ENCODE peak calls at places on chromosome 11, in six cellular contexts. U is thoracic aorta, Y is endodermal cell, R is tibial nerve, Z is neural progenitor cell, B is OCI-LY7. M is an unnamed sample.
A peak's percentile ranks its signal among the peaks of the same experiment; 100 is the strongest.

GRCh38 chr11:62169935-62170334 is 20.1 kb upstream of the SCGB1D1 start:
- DNase-seq in R (no peak), U (no peak), Z (no peak), B (no peak), Y (no peak), M (no peak)

GRCh38 chr11:69513196-69513595 is 31.7 kb downstream of the LINC01488 start:
- DNase-seq in Z (no peak), U (no peak), Y (no peak), B (no peak), R (no peak), M (no peak)

GRCh38 chr11:10444725-10445286 is 10.3 kb upstream of the AMPD3 start:
- DNase-seq in Z (no peak), B (peak; percentile 14), U (no peak), Y (no peak), R (no peak), M (no peak)

GRCh38 chr11:116193321-116194114 is 579.3 kb downstream of the BUD13 start:
- DNase-seq in U (no peak), B (no peak), Z (peak; percentile 79), R (no peak), Y (peak; percentile 87), M (peak; percentile 9)

GRCh38 chr11:46350695-46351094 is 3.4 kb downstream of the DGKZ start:
- DNase-seq in Y (no peak), B (no peak), R (no peak), U (no peak), Z (no peak), M (no peak)

GRCh38 chr11:2738551-2739431 is 39.0 kb upstream of the KCNQ1OT1 start:
- DNase-seq in U (no peak), Y (no peak), B (no peak), Z (no peak), R (no peak), M (no peak)

GRCh38 chr11:77589521-77590193 is at the start of gene AQP11:
- DNase-seq in U (peak; percentile 41), B (no peak), R (peak; percentile 64), Z (peak; percentile 96), Y (peak; percentile 96), M (peak; percentile 79)

GRCh38 chr11:2899080-2899783 is 13.7 kb upstream of the CDKN1C start:
- DNase-seq in U (no peak), B (no peak), R (no peak), Y (no peak), Z (no peak), M (no peak)

GRCh38 chr11:1203505-1204271 is 19.2 kb upstream of the MUC5B start:
- DNase-seq in Y (peak; percentile 22), B (no peak), R (no peak), U (no peak), Z (no peak), M (no peak)

GRCh38 chr11:7688238-7688826 is 15.0 kb upstream of the CYB5R2 start:
- DNase-seq in U (no peak), B (peak; percentile 60), R (no peak), Z (peak; percentile 21), Y (no peak), M (no peak)

GRCh38 chr11:2691355-2691761 is 8.4 kb downstream of the KCNQ1OT1 start:
- DNase-seq in R (no peak), B (no peak), U (no peak), Y (no peak), Z (no peak), M (no peak)

GRCh38 chr11:77126861-77127673 is 979 bp upstream of the MYO7A start:
- DNase-seq in B (peak; percentile 30), U (no peak), R (peak; percentile 39), Y (peak; percentile 88), Z (peak; percentile 76), M (peak; percentile 36)

GRCh38 chr11:111541209-111542061 is 915 bp downstream of the LAYN start:
- DNase-seq in Z (peak; percentile 52), R (no peak), B (no peak), Y (peak; percentile 80), U (peak; percentile 21), M (no peak)

GRCh38 chr11:84419576-84419975 is 1133.4 kb upstream of the CCDC90B start:
- DNase-seq in B (no peak), Z (peak; percentile 84), R (no peak), Y (no peak), U (no peak), M (no peak)

GRCh38 chr11:122375687-122376399 is 259.8 kb upstream of the BLID start:
- DNase-seq in R (no peak), U (no peak), B (no peak), Y (no peak), Z (no peak), M (peak; percentile 20)

GRCh38 chr11:103202048-103202651 is 92.9 kb downstream of the DYNC2H1 start:
- DNase-seq in B (peak; percentile 23), U (no peak), R (no peak), Z (peak; percentile 29), Y (no peak), M (peak; percentile 51)

GRCh38 chr11:128776088-128776433 is 82.2 kb downstream of the FLI1 start:
- DNase-seq in B (no peak), Y (no peak), R (no peak), U (no peak), Z (no peak), M (no peak)

GRCh38 chr11:61071880-61072279 is 30.4 kb upstream of the CD5 start:
- DNase-seq in Z (peak; percentile 27), U (no peak), Y (peak; percentile 29), R (no peak), B (no peak), M (no peak)

GRCh38 chr11:8631395-8632110 is 37.5 kb upstream of the STK33 start:
- DNase-seq in Z (no peak), U (no peak), B (no peak), R (peak; percentile 57), Y (no peak), M (peak; percentile 71)

GRCh38 chr11:2539761-2540520 is 95.1 kb downstream of the KCNQ1 start:
- DNase-seq in Y (peak; percentile 36), B (no peak), R (no peak), Z (peak; percentile 39), U (no peak), M (peak; percentile 98)

GRCh38 chr11:130423541-130424155 is 4.8 kb downstream of the ADAMTS8 start:
- DNase-seq in U (no peak), B (no peak), Z (peak; percentile 52), Y (no peak), R (no peak), M (no peak)

GRCh38 chr11:82858556-82859091 is 41.6 kb downstream of the PRCP start:
- DNase-seq in Z (no peak), B (no peak), Y (no peak), U (no peak), R (no peak), M (no peak)

GRCh38 chr11:65392186-65392829 is 5.9 kb downstream of the FRMD8 start:
- DNase-seq in R (no peak), U (no peak), Z (no peak), B (no peak), Y (no peak), M (no peak)
- H3K27ac ChIP-seq in R (peak overlapping the region; percentile 61), U (no peak overlapping the region), Z (no peak overlapping the region), B (no peak overlapping the region), Y (no peak overlapping the region), M (no peak overlapping the region)

GRCh38 chr11:112932593-112932992 is 28.6 kb upstream of the NCAM1 start:
- DNase-seq in R (no peak), B (no peak), U (no peak), Z (peak; percentile 11), Y (no peak), M (no peak)
- H3K4me3 ChIP-seq in R (no peak overlapping the region), B (no peak overlapping the region), U (no peak overlapping the region), Z (no peak overlapping the region), Y (no peak overlapping the region), M (no peak overlapping the region)

DNA sequence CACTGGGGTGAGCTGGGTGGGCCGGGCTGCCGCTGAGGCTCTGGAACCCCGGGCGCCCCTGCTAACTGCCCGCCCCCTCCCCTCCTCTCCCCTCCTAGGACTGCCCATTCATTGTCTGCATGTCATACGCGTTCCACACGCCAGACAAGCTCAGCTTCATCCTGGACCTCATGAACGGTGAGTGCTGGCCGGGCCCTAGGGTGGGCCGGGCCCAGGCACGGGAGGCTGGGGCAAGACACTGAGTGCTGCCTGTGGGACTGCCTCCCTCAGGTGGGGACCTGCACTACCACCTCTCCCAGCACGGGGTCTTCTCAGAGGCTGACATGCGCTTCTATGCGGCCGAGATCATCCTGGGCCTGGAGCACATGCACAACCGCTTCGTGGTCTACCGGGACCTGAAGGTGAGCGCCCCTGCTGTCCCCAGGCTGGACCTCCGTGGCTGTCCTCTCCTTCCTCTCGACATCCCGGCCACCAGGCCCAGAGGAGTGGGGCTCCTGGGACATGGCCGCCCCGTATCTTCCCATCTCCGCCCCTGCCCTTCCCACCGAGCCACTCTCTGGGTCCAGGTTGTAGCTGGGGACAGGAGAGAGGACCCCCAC is 7.5 kb upstream of the ANKRD13D start:
- DNase-seq in Z (no peak), U (no peak), Y (no peak), R (no peak), B (no peak), M (no peak)
- H3K4me1 ChIP-seq in Z (peaks cover 12% of the 10 kb centered on the region), U (peaks cover 16% of the 10 kb centered on the region), Y (no peaks in the 10 kb centered on the region), R (peaks cover 32% of the 10 kb centered on the region), B (peaks cover 34% of the 10 kb centered on the region), M (peaks cover 31% of the 10 kb centered on the region)

GRCh38 chr11:86365566-86365965 is 9.1 kb upstream of the CCDC81 start:
- DNase-seq in U (no peak), Y (no peak), B (no peak), R (no peak), Z (no peak), M (no peak)

GRCh38 chr11:86372586-86372985 is 2.1 kb upstream of the CCDC81 start:
- DNase-seq in R (no peak), U (no peak), Y (no peak), Z (no peak), B (no peak), M (no peak)

GRCh38 chr11:86370171-86370570 is 4.5 kb upstream of the CCDC81 start:
- DNase-seq in Z (no peak), U (no peak), Y (no peak), B (no peak), R (no peak), M (peak; percentile 60)

GRCh38 chr11:86370922-86371614 is 3.6 kb upstream of the CCDC81 start:
- DNase-seq in U (no peak), Z (no peak), R (no peak), B (no peak), Y (no peak), M (no peak)

GRCh38 chr11:86369668-86370067 is 5.0 kb upstream of the CCDC81 start:
- DNase-seq in R (no peak), Z (no peak), U (no peak), Y (no peak), B (no peak), M (no peak)
- H3K27ac ChIP-seq in R (no peak overlapping the region), Z (no peak overlapping the region), U (no peak overlapping the region), Y (no peak overlapping the region), B (no peak overlapping the region), M (no peak overlapping the region)

GRCh38 chr11:31810779-31811647 is at the start of gene PAX6:
- DNase-seq in R (no peak), Z (peak; percentile 97), B (no peak), Y (peak; percentile 94), U (no peak), M (peak; percentile 29)

GRCh38 chr11:31813961-31814868 is 3.1 kb upstream of the PAX6 start:
- DNase-seq in U (no peak), R (no peak), Z (peak; percentile 63), Y (peak; percentile 80), B (no peak), M (no peak)

GRCh38 chr11:31815743-31816466 is 4.8 kb upstream of the PAX6 start:
- DNase-seq in U (no peak), Z (peak; percentile 57), Y (peak; percentile 57), R (peak; percentile 3), B (no peak), M (peak; percentile 13)

GRCh38 chr11:31812392-31813241 is 1.5 kb upstream of the PAX6 start:
- DNase-seq in Z (peak; percentile 94), R (no peak), Y (peak; percentile 82), U (no peak), B (no peak), M (no peak)

GRCh38 chr11:31813242-31813960 is 2.3 kb upstream of the PAX6 start:
- DNase-seq in B (no peak), Y (peak; percentile 63), U (no peak), Z (peak; percentile 71), R (no peak), M (no peak)
- H3K4me3 ChIP-seq in B (no peak overlapping the region), Y (peak overlapping the region; percentile 77), U (peak overlapping the region; percentile 75), Z (peak overlapping the region; percentile 91), R (peak overlapping the region; percentile 14), M (no peak overlapping the region)